ENCODE peak calls at places on chromosome 22, in eight cellular contexts. B is GM10248; V is H9; G is cardiac muscle cell; A is stimulated activated CD8-positive, alpha-beta memory T cell treated with anti-CD3 and anti-CD28 coated beads, Interleukin-4, amount 100 ng/mL, for 1 hour; T is MM.1S; D is GM12891; R is IMR-90. F is an unnamed sample.

GRCh38 chr22:43279867-43280519 is 63.2 kb downstream of the SCUBE1 start:
- DNase-seq in B (no peak), V (no peak), G (no peak), A (no peak), T (no peak), D (no peak), R (no peak), F (no peak)

GRCh38 chr22:43921361-43921760 is 2.2 kb upstream of the PNPLA3 start:
- DNase-seq in B (no peak), V (no peak), G (no peak), A (no peak), T (no peak), D (no peak), R (peak), F (peak)

GRCh38 chr22:47144076-47144765 is 381.8 kb downstream of the TBC1D22A start:
- DNase-seq in B (no peak), V (no peak), G (no peak), A (no peak), T (no peak), D (no peak), R (no peak), F (no peak)

GRCh38 chr22:24953294-24954113 is 988 bp downstream of the KIAA1671 start:
- DNase-seq in B (no peak), V (no peak), G (peak), A (no peak), T (no peak), D (no peak), R (no peak), F (peak)

GRCh38 chr22:20802922-20803553 is 29.1 kb downstream of the SERPIND1 start:
- DNase-seq in B (no peak), V (no peak), G (no peak), A (no peak), T (no peak), D (no peak), R (no peak), F (no peak)

GRCh38 chr22:21963790-21964211 is 11.2 kb upstream of the PPM1F start:
- DNase-seq in B (no peak), V (no peak), G (no peak), A (no peak), T (no peak), D (no peak), R (no peak), F (no peak)

GRCh38 chr22:42533638-42533977 is 14.0 kb upstream of the RRP7A start:
- DNase-seq in B (no peak), V (no peak), G (no peak), A (no peak), T (no peak), D (no peak), R (no peak), F (no peak)

GRCh38 chr22:46511391-46512370 is 25.7 kb downstream of the CELSR1 start:
- DNase-seq in B (no peak), V (no peak), G (no peak), A (no peak), T (no peak), D (no peak), R (no peak), F (peak)

GRCh38 chr22:32802291-32802826 is 854 bp downstream of the TIMP3 start:
- DNase-seq in B (no peak), V (no peak), G (no peak), A (no peak), T (no peak), D (no peak), R (no peak), F (no peak)

GRCh38 chr22:23756891-23757290 is 2.7 kb upstream of the VPREB3 start:
- DNase-seq in B (no peak), V (no peak), G (no peak), A (no peak), T (no peak), D (no peak), R (no peak), F (no peak)

GRCh38 chr22:26648761-26649363 is 8.5 kb upstream of the MIAT start:
- DNase-seq in B (no peak), V (no peak), G (no peak), A (no peak), T (no peak), D (no peak), R (no peak), F (no peak)

GRCh38 chr22:49593509-49593908 is 234.2 kb downstream of the BRD1 start:
- DNase-seq in B (no peak), V (no peak), G (no peak), A (no peak), T (no peak), D (no peak), R (no peak), F (peak)

GRCh38 chr22:33380789-33381530 is 322.8 kb upstream of the SYN3 start:
- DNase-seq in B (no peak), V (no peak), G (no peak), A (no peak), T (no peak), D (no peak), R (peak), F (no peak)

GRCh38 chr22:40199852-40200251 is 22.1 kb downstream of the TNRC6B start:
- DNase-seq in B (no peak), V (no peak), G (no peak), A (no peak), T (no peak), D (no peak), R (no peak), F (no peak)

GRCh38 chr22:46390105-46390651 is 54.7 kb downstream of the TRMU start:
- DNase-seq in B (no peak), V (no peak), G (no peak), A (no peak), T (no peak), D (no peak), R (no peak), F (no peak)

GRCh38 chr22:25347752-25348102 is 128.3 kb downstream of the CRYBB2 start:
- DNase-seq in B (no peak), V (no peak), G (no peak), A (no peak), T (no peak), D (no peak), R (peak), F (no peak)

GRCh38 chr22:45418056-45418769 is 4.7 kb downstream of the RIBC2 start:
- DNase-seq in B (no peak), V (no peak), G (no peak), A (no peak), T (no peak), D (no peak), R (no peak), F (no peak)

GRCh38 chr22:20316217-20316843 is 3.5 kb downstream of the DGCR6L start:
- DNase-seq in B (no peak), V (peak), G (no peak), A (no peak), T (no peak), D (no peak), R (no peak), F (peak)

GRCh38 chr22:17407643-17408042 is 38.4 kb downstream of the CECR2 start:
- DNase-seq in B (no peak), V (no peak), G (no peak), A (no peak), T (no peak), D (no peak), R (no peak), F (no peak)

GRCh38 chr22:32127904-32128303 is 31.2 kb downstream of the C22orf42 start:
- DNase-seq in B (no peak), V (peak), G (no peak), A (no peak), T (no peak), D (no peak), R (no peak), F (no peak)

GRCh38 chr22:19632671-19633148 is 81.6 kb upstream of the SEPTIN5 start:
- DNase-seq in B (no peak), V (peak), G (no peak), A (no peak), T (no peak), D (no peak), R (no peak), F (peak)